ENCODE peak calls at places on chromosomes 1 and 21, in six cellular contexts. R is endothelial cell of umbilical vein, C is stomach, U is upper lobe of right lung, D is thoracic aorta, P is IMR-90. Q is an unnamed sample.

GRCh38 chr1:8003431-8004112 is 22.5 kb downstream of the ERRFI1 start:
- DNase-seq in D (no peak), P (no peak), R (no peak), C (no peak), U (no peak), Q (no peak)

GRCh38 chr1:234963180-234963903 is 165.3 kb downstream of the TOMM20 start:
- DNase-seq in C (peak; percentile 88), P (peak; percentile 95), D (no peak), U (peak; percentile 92), R (peak; percentile 34), Q (peak; percentile 73)

GRCh38 chr1:8086071-8086470 is 60.0 kb upstream of the ERRFI1 start:
- DNase-seq in R (no peak), D (no peak), C (no peak), U (no peak), P (no peak), Q (no peak)

GRCh38 chr1:171140466-171140865 is 44.6 kb upstream of the FMO2 start:
- DNase-seq in D (no peak), P (no peak), C (no peak), U (no peak), R (no peak), Q (no peak)

GRCh38 chr1:21813542-21813941 is 1.5 kb downstream of the LDLRAD2 start:
- DNase-seq in P (no peak), C (no peak), U (no peak), D (no peak), R (no peak), Q (no peak)

GRCh38 chr1:109762821-109763645 is 690 bp downstream of the EPS8L3 start:
- DNase-seq in R (peak; percentile 88), C (peak; percentile 35), U (peak; percentile 45), D (no peak), P (peak; percentile 92), Q (no peak)

GRCh38 chr1:178263341-178263740 is 169.4 kb downstream of the RASAL2 start:
- DNase-seq in C (no peak), U (no peak), R (no peak), P (peak; percentile 44), D (no peak), Q (no peak)

GRCh38 chr21:41957991-41958766 is 4.4 kb upstream of the C2CD2 start:
- DNase-seq in D (peak; percentile 54), C (peak; percentile 61), U (no peak), R (peak; percentile 99), P (peak; percentile 98), Q (peak; percentile 72)

GRCh38 chr1:1434131-1434811 is 1.2 kb upstream of the VWA1 start:
- DNase-seq in C (peak; percentile 80), U (peak; percentile 88), D (no peak), P (no peak), R (no peak), Q (peak; percentile 59)

GRCh38 chr21:32524010-32524719 is 61.2 kb downstream of the TCP10L start:
- DNase-seq in P (peak; percentile 83), U (no peak), C (no peak), D (no peak), R (peak; percentile 100), Q (no peak)

GRCh38 chr1:96978431-96978830 is 256.8 kb downstream of the PTBP2 start:
- DNase-seq in P (peak; percentile 49), R (no peak), U (no peak), D (no peak), C (no peak), Q (no peak)

GRCh38 chr1:155981266-155982088 is 3.1 kb upstream of the ARHGEF2 start:
- DNase-seq in U (no peak), D (no peak), C (no peak), P (peak; percentile 89), R (peak; percentile 55), Q (no peak)

GRCh38 chr1:245235156-245235555 is 80.4 kb downstream of the KIF26B start:
- DNase-seq in P (no peak), U (peak; percentile 73), R (no peak), D (no peak), C (peak; percentile 46), Q (peak; percentile 19)

GRCh38 chr1:43031316-43032203 is 72.9 kb upstream of the SLC2A1 start:
- DNase-seq in P (no peak), R (no peak), C (no peak), U (no peak), D (no peak), Q (no peak)

GRCh38 chr1:202365092-202365815 is 16.8 kb downstream of the PPP1R12B start:
- DNase-seq in C (no peak), D (no peak), U (no peak), R (no peak), P (peak; percentile 51), Q (no peak)

GRCh38 chr21:31030367-31031106 is 7.7 kb downstream of the KRTAP19-8 start:
- DNase-seq in P (no peak), U (no peak), R (no peak), D (no peak), C (no peak), Q (no peak)

GRCh38 chr1:78472851-78473496 is 17.8 kb upstream of the PTGFR start:
- DNase-seq in R (no peak), U (no peak), C (no peak), D (no peak), P (no peak), Q (no peak)

GRCh38 chr1:41623736-41624135 is 139.3 kb upstream of the EDN2 start:
- DNase-seq in C (no peak), P (no peak), U (no peak), R (no peak), D (no peak), Q (no peak)

GRCh38 chr1:173917149-173917548 is at the start of gene SERPINC1:
- DNase-seq in U (no peak), R (no peak), D (no peak), C (no peak), P (no peak), Q (no peak)

GRCh38 chr1:16383917-16384316 is 16.9 kb downstream of the SZRD1 start:
- DNase-seq in C (no peak), P (no peak), U (no peak), R (no peak), D (no peak), Q (no peak)

GRCh38 chr1:85366391-85366790 is 90.0 kb upstream of the BCL10 start:
- DNase-seq in P (peak; percentile 93), R (peak; percentile 63), U (no peak), C (no peak), D (no peak), Q (no peak)

GRCh38 chr21:34595457-34595856 is 19.5 kb downstream of the RCAN1 start:
- DNase-seq in U (no peak), P (no peak), R (no peak), D (no peak), C (no peak), Q (peak; percentile 51)

GRCh38 chr1:9164919-9165318 is 36.0 kb upstream of the GPR157 start:
- DNase-seq in U (no peak), R (no peak), C (no peak), D (no peak), P (no peak), Q (no peak)

GRCh38 chr1:153312569-153313186 is at the start of gene PGLYRP3:
- DNase-seq in U (no peak), D (no peak), P (no peak), C (no peak), R (no peak), Q (no peak)

GRCh38 chr1:153842006-153842471 is 66.8 kb downstream of the SLC27A3 start:
- DNase-seq in U (no peak), D (no peak), C (no peak), R (no peak), P (peak; percentile 12), Q (no peak)

GRCh38 chr1:183033205-183033604 is 10.0 kb downstream of the LAMC1 start:
- DNase-seq in R (peak; percentile 1), P (no peak), U (no peak), C (no peak), D (no peak), Q (no peak)

GRCh38 chr1:176717052-176717754 is 254.2 kb downstream of the PAPPA2 start:
- DNase-seq in R (no peak), C (no peak), U (no peak), D (no peak), P (no peak), Q (no peak)

GRCh38 chr1:25098717-25099116 is 133.6 kb downstream of the SYF2 start:
- DNase-seq in R (no peak), U (no peak), C (no peak), P (no peak), D (no peak), Q (no peak)
- H3K27ac ChIP-seq in R (no peak overlapping the region), U (no peak overlapping the region), C (no peak overlapping the region), P (no peak overlapping the region), D (no peak overlapping the region), Q (no peak overlapping the region)

GRCh38 chr1:70256664-70257063 is 35.5 kb downstream of the SRSF11 start:
- DNase-seq in U (no peak), P (no peak), C (no peak), R (no peak), D (no peak), Q (no peak)
- TF ChIP-seq CTCF in U (no peak), P (no peak), C (no peak), R (no peak), D (no peak), Q (no peak)

GRCh38 chr1:243270097-243270864 is 14.4 kb downstream of the SDCCAG8 start:
- DNase-seq in C (no peak), D (no peak), U (no peak), P (no peak), R (no peak), Q (no peak)

GRCh38 chr1:243269461-243269801 is 13.6 kb downstream of the SDCCAG8 start:
- DNase-seq in P (no peak), D (no peak), R (no peak), C (no peak), U (no peak), Q (no peak)

GRCh38 chr1:243268751-243269460 is 13.1 kb downstream of the SDCCAG8 start:
- DNase-seq in P (peak; percentile 36), C (no peak), D (no peak), U (no peak), R (no peak), Q (no peak)

GRCh38 chr1:243267346-243268283 is 11.8 kb downstream of the SDCCAG8 start:
- DNase-seq in R (no peak), D (no peak), C (no peak), U (peak; percentile 87), P (no peak), Q (no peak)

GRCh38 chr1:243268284-243268653 is 12.4 kb downstream of the SDCCAG8 start:
- DNase-seq in U (no peak), R (peak; percentile 92), P (peak; percentile 96), C (no peak), D (no peak), Q (no peak)
- H3K4me1 ChIP-seq in U (peaks cover 46% of the 10 kb centered on the region), R (peaks cover 70% of the 10 kb centered on the region), P (peaks cover 24% of the 10 kb centered on the region), C (peaks cover 51% of the 10 kb centered on the region), D (peaks cover 15% of the 10 kb centered on the region), Q (peaks cover 13% of the 10 kb centered on the region)

DNA sequence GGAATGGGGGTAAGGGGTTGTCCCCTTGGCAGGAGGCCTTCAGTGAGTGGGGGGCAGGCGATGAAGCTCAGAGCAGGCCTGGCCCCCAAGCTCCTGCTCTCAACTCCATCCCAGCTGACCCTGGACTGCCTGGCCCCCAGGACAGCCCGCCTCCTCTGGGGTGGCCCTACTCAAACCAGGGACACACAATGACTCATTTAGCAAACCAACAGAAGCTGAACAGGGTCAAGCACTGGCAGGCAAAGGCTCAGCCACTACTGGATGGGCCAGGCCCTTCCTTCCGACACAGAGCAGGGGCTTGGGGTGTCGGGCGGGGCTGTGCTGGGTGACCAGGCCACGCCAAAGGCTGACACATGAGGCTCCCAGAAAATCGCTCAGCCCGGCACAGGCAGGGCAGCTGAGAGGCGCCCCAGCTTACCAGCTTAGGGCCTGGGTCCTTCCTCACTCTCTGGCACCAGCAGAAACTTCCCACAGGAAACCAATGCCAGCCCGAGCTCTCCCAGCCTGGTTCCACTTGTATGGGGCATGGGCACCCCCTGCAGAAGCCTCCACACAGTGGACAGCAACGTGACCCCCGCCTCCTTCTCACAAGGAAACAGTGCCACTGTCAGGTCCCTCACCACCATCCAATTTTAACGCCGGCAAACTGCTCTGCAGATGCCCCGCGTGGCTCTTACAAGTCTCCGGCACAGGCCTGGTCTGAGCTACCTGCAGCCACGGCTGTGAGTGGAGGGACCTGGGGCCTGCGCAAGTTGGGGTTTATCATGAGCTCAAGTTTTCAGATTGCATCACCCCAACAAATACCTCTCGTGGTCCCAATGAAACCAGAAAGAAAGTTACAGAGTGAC is 114.3 kb downstream of the NPHP4 start:
- DNase-seq in C (no peak), R (no peak), P (no peak), D (no peak), U (no peak), Q (no peak)
- H3K27ac ChIP-seq in C (no peak overlapping the region), R (no peak overlapping the region), P (no peak overlapping the region), D (no peak overlapping the region), U (no peak overlapping the region), Q (no peak overlapping the region)